ENCODE peak calls at places on chromosome 5, in four cellular contexts. V is Calu3, M is AG08395, X is nephron progenitor cell. I is an unnamed sample.

GRCh38 chr5:135482383-135482933 is 30.3 kb upstream of the TIFAB start:
- DNase-seq in V (no peak), M (no peak), X (no peak), I (no peak)

GRCh38 chr5:55226934-55227737 is at the start of gene MCIDAS:
- DNase-seq in M (no peak), X (peak), V (peak), I (no peak)

GRCh38 chr5:174166231-174167079 is 120.9 kb downstream of the NSG2 start:
- DNase-seq in V (no peak), M (no peak), X (no peak), I (no peak)

GRCh38 chr5:123460296-123460729 is 37.1 kb upstream of the CEP120 start:
- DNase-seq in X (no peak), M (no peak), V (peak), I (no peak)

GRCh38 chr5:69414885-69415583 is at the start of gene MARVELD2:
- DNase-seq in X (peak), M (peak), V (peak), I (no peak)

GRCh38 chr5:59673438-59674058 is 220.0 kb downstream of the PDE4D start:
- DNase-seq in V (peak), M (peak), X (peak), I (no peak)

GRCh38 chr5:127068771-127069330 is 4.5 kb downstream of the C5orf63 start:
- DNase-seq in M (peak), X (no peak), V (no peak), I (no peak)

GRCh38 chr5:51387854-51388320 is 4.6 kb downstream of the ISL1 start:
- DNase-seq in M (no peak), V (peak), X (no peak), I (no peak)

GRCh38 chr5:65034782-65035181 is 266.1 kb downstream of the CWC27 start:
- DNase-seq in M (no peak), X (peak), V (no peak), I (no peak)

GRCh38 chr5:124072570-124072969 is 560.6 kb downstream of the CSNK1G3 start:
- DNase-seq in V (no peak), X (no peak), M (no peak), I (no peak)

GRCh38 chr5:2125901-2126265 is 243.2 kb upstream of the IRX4 start:
- DNase-seq in X (no peak), M (no peak), V (no peak), I (no peak)

GRCh38 chr5:31048975-31049290 is 144.6 kb upstream of the CDH6 start:
- DNase-seq in X (no peak), M (no peak), V (no peak), I (no peak)

GRCh38 chr5:173242675-173243085 is 7.7 kb upstream of the NKX2-5 start:
- DNase-seq in M (no peak), X (peak), V (no peak), I (no peak)

I was measured in GM04504.